ENCODE peak calls at places on chromosome 10, in seven cellular contexts. I is HCT116, F is K562, U is H1, P is HepG2, E is SK-N-SH, M is GM12878. D is an unnamed sample.

GRCh38 chr10:60955321-60955720 is 11.3 kb upstream of the RHOBTB1 start:
- DNase-seq in F (no peak), I (no peak), E (no peak), U (no peak), M (no peak), P (no peak), D (no peak)

GRCh38 chr10:104329754-104330153 is 8.5 kb downstream of the ITPRIP start:
- DNase-seq in M (no peak), P (no peak), I (peak), E (no peak), U (no peak), F (no peak), D (no peak)

GRCh38 chr10:983951-984705 is 4.1 kb upstream of the GTPBP4 start:
- DNase-seq in I (no peak), M (no peak), P (peak), F (no peak), E (no peak), U (no peak), D (no peak)

GRCh38 chr10:86535057-86535882 is 13.7 kb upstream of the WAPL start:
- DNase-seq in I (peak), P (peak), U (no peak), E (no peak), F (peak), M (no peak), D (no peak)

GRCh38 chr10:87750001-87750651 is 67.9 kb downstream of the ATAD1 start:
- DNase-seq in P (no peak), U (no peak), F (no peak), E (no peak), I (no peak), M (no peak), D (peak)

GRCh38 chr10:21501731-21502370 is 23.6 kb downstream of the SKIDA1 start:
- DNase-seq in U (no peak), F (no peak), E (no peak), M (no peak), P (peak), I (no peak), D (no peak)

GRCh38 chr10:13056461-13057077 is 43.4 kb upstream of the OPTN start:
- DNase-seq in M (no peak), U (no peak), P (no peak), I (no peak), F (no peak), E (peak), D (no peak)

GRCh38 chr10:58818889-58819288 is 306.2 kb downstream of the BICC1 start:
- DNase-seq in I (no peak), F (no peak), P (peak), U (no peak), M (no peak), E (no peak), D (no peak)

GRCh38 chr10:44180321-44181154 is 204.4 kb downstream of the CXCL12 start:
- DNase-seq in P (no peak), E (no peak), U (no peak), I (no peak), F (no peak), M (no peak), D (no peak)

DNA sequence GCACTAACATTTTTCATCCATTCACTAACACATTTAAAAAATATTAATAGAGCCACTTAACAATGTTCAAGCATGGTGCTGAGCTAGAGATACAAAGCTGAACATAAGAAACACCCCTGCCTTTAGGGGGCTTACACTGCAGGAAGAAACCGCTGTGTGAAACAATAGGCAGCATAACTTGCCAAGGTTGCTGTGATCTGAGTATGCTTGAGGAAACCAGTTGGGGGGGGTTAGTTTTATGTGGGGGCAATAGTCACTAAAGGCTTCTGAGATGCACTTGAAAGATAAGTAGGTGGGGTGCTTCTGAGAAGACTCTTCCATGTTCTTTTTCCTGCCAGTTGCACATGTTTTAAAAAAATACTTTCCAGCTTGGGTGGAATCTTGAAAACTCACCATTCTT is 2.8 kb downstream of the RBM17 start:
- DNase-seq in I (no peak), U (no peak), E (no peak), P (no peak), M (no peak), F (peak), D (no peak)
- TF ChIP-seq YY1 in I (no peak), U (no peak), E (no peak), P (no peak), M (no peak), F (no peak), D (no peak)

GRCh38 chr10:8065651-8066050 is 11.2 kb downstream of the GATA3 start:
- DNase-seq in M (no peak), F (no peak), P (no peak), U (no peak), I (no peak), E (no peak), D (no peak)

GRCh38 chr10:8066146-8066545 is 11.7 kb downstream of the GATA3 start:
- DNase-seq in F (no peak), U (no peak), I (no peak), P (no peak), E (no peak), M (no peak), D (no peak)

GRCh38 chr10:8063128-8063908 is 8.8 kb downstream of the GATA3 start:
- DNase-seq in I (no peak), U (no peak), F (no peak), E (no peak), M (no peak), P (no peak), D (no peak)

GRCh38 chr10:8064436-8064835 is 9.9 kb downstream of the GATA3 start:
- DNase-seq in U (no peak), P (no peak), F (no peak), I (no peak), E (no peak), M (no peak), D (no peak)

DNA sequence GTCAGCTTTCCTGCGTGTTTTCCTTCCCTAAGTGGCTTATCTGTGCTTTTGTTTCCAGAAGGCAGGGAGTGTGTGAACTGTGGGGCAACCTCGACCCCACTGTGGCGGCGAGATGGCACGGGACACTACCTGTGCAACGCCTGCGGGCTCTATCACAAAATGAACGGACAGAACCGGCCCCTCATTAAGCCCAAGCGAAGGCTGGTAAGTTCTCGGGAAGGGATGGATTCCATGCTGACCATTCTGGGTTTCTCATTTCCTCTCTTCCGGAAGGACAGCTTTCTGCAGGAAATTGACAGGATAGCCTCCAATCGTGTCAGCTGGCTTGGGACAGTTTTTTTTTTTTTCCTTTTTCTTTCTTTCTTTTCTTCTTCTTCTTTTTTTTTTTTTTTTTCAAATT is 9.4 kb downstream of the GATA3 start:
- DNase-seq in U (no peak), M (no peak), F (no peak), E (no peak), I (no peak), P (no peak), D (no peak)
- H3K9ac ChIP-seq in U (no peak), M (no peak), F (no peak), E (peak), I (no peak), P (no peak), D (no peak)

GRCh38 chr10:11165591-11166543 is 148.2 kb downstream of the CELF2 start:
- DNase-seq in P (no peak), M (no peak), F (peak), E (peak), U (no peak), I (no peak), D (no peak)

GRCh38 chr10:11167233-11167979 is 149.7 kb downstream of the CELF2 start:
- DNase-seq in I (no peak), E (no peak), M (no peak), P (no peak), U (no peak), F (no peak), D (no peak)

GRCh38 chr10:11171452-11171851 is 153.8 kb downstream of the CELF2 start:
- DNase-seq in F (no peak), P (no peak), I (no peak), M (no peak), E (no peak), U (no peak), D (no peak)

GRCh38 chr10:11170993-11171416 is 153.3 kb downstream of the CELF2 start:
- DNase-seq in M (no peak), P (no peak), U (no peak), E (no peak), I (no peak), F (no peak), D (no peak)

GRCh38 chr10:11168423-11169100 is 150.9 kb downstream of the CELF2 start:
- DNase-seq in U (no peak), F (no peak), P (no peak), M (no peak), I (no peak), E (no peak), D (no peak)
- H3K4me3 ChIP-seq in U (no peak), F (no peak), P (no peak), M (peak), I (no peak), E (no peak), D (no peak)

GRCh38 chr10:110460111-110460809 is 37.4 kb upstream of the DUSP5 start:
- DNase-seq in M (no peak), E (peak), U (no peak), F (peak), P (peak), I (no peak), D (no peak)
- TF ChIP-seq YY1 in M (no peak), E (no peak), U (no peak), F (no peak), P (no peak), I (peak), D (no peak)

DNA sequence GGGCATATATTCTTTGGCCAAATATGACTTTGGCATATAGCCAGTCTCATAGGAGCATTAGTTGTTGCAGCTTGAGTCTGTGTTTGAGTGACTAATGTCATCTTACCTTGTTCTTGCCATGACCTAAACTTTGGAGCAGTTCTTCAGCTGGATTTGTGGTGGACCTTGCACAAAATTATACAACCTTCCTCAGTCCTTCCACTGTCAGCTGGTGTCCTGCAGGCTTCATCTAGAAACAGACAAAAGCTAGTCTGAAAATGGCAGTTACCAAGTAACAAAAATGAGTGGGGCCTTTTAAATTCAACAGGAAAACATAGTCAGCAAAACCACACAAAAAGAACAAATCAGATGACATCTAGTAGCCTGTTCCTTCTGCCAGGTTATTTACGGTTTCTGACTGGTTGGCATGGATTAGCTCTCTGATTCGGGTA is 59.5 kb upstream of the HECTD2 start:
- DNase-seq in U (no peak), I (no peak), F (no peak), E (no peak), M (no peak), P (no peak), D (no peak)
- H3K9ac ChIP-seq in U (no peak), I (no peak), F (no peak), E (no peak), M (no peak), P (no peak), D (no peak)

GRCh38 chr10:101831169-101831811 is 12.3 kb downstream of the KCNIP2 start:
- DNase-seq in U (no peak), E (no peak), I (no peak), F (no peak), P (no peak), M (no peak), D (no peak)

GRCh38 chr10:101827919-101828600 is 9.8 kb upstream of the OGA start:
- DNase-seq in M (no peak), E (no peak), I (no peak), P (no peak), U (no peak), F (no peak), D (no peak)

GRCh38 chr10:101828734-101829551 is 10.7 kb upstream of the OGA start:
- DNase-seq in U (no peak), F (no peak), P (no peak), E (no peak), I (no peak), M (no peak), D (no peak)

GRCh38 chr10:101830322-101831168 is 12.3 kb upstream of the OGA start:
- DNase-seq in U (no peak), M (peak), F (peak), E (peak), P (no peak), I (peak), D (no peak)

DNA sequence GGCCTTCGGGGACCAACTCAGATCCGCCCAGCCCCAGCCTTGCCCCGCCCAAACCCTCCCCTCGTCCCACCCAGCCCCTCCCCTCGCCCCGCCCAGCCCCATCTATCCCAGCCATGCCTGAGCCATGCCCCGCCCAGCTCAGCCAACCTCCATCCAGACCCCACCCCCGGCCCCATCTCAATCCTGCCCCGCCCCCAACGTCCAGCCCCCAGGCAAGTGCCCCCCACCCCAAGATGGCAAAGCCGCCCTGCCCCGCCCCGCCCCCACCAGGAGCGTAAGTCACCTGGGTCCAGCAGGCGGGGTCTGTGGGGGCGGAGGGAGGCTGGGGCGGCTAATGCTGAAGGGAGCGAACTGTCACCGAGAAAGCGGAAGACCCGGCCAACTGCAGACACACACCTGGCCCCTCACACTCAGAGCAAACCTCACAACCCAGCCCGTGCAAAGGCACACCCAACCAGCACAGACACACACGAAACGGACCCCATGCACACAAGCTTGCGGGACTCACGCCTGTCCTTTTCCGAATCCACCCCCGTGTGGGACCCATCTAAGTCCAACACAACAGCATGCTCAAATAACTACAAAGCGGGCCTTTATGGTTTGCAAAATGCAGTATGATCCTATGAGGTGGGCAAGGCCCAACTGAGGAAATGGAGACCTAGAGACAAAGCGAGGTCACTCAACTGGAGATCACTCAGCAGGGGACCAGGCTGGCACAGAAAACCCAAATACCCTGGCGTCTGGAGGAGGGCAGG is 11.5 kb upstream of the OGA start:
- DNase-seq in F (peak), I (no peak), M (no peak), E (peak), P (no peak), U (no peak), D (no peak)
- H3K4me3 ChIP-seq in F (peak), I (peak), M (peak), E (peak), P (no peak), U (peak), D (peak)

GRCh38 chr10:107166378-107166777 is 1.9 kb upstream of the SORCS1 start:
- DNase-seq in I (no peak), E (peak), U (no peak), M (no peak), P (no peak), F (no peak), D (no peak)
- TF ChIP-seq YY1 in I (no peak), E (no peak), U (no peak), M (no peak), P (no peak), F (no peak), D (no peak)